ENCODE peak calls at places on chromosomes 5 and 9, in four cellular contexts. X, S, B and Q are unnamed samples.

GRCh38 chr9:32545884-32546283 is 6.2 kb upstream of the SMIM27 start:
- DNase-seq in X (no peak), S (no peak), B (no peak), Q (no peak)

GRCh38 chr5:128195316-128195715 is 111.8 kb downstream of the SLC12A2 start:
- DNase-seq in X (no peak), S (no peak), B (no peak), Q (no peak)

GRCh38 chr5:167688331-167688730 is 603.1 kb upstream of the WWC1 start:
- DNase-seq in X (no peak), S (no peak), B (no peak), Q (no peak)

GRCh38 chr5:63125862-63126261 is 547.2 kb downstream of the LRRC70 start:
- DNase-seq in X (no peak), S (peak), B (no peak), Q (no peak)

GRCh38 chr9:26833792-26834191 is 58.8 kb downstream of the CAAP1 start:
- DNase-seq in X (no peak), S (no peak), B (no peak), Q (no peak)

GRCh38 chr5:68376931-68377330 is 161.4 kb downstream of the PIK3R1 start:
- DNase-seq in X (no peak), S (no peak), B (no peak), Q (no peak)

GRCh38 chr9:99732715-99733114 is 89.0 kb upstream of the NR4A3 start:
- DNase-seq in X (no peak), S (no peak), B (no peak), Q (no peak)

GRCh38 chr9:137295313-137296213 is 6.5 kb downstream of the NRARP start:
- DNase-seq in X (no peak), S (no peak), B (no peak), Q (no peak)

GRCh38 chr9:2727966-2728613 is 10.8 kb downstream of the KCNV2 start:
- DNase-seq in X (peak), S (no peak), B (no peak), Q (no peak)

GRCh38 chr9:1219284-1219683 is 169.1 kb downstream of the DMRT2 start:
- DNase-seq in X (no peak), S (no peak), B (no peak), Q (no peak)

GRCh38 chr5:179371681-179372675 is 26.7 kb upstream of the ADAMTS2 start:
- DNase-seq in X (peak), S (no peak), B (no peak), Q (no peak)

GRCh38 chr9:5532301-5532700 is 22.0 kb downstream of the PDCD1LG2 start:
- DNase-seq in X (no peak), S (no peak), B (no peak), Q (no peak)

GRCh38 chr5:52560366-52560765 is 227.3 kb upstream of the ITGA1 start:
- DNase-seq in X (peak), S (peak), B (no peak), Q (no peak)

GRCh38 chr9:16824545-16825041 is 45.9 kb downstream of the BNC2 start:
- DNase-seq in X (peak), S (no peak), B (no peak), Q (no peak)

GRCh38 chr9:133366435-133366834 is 9.4 kb downstream of the SURF4 start:
- DNase-seq in X (no peak), S (no peak), B (no peak), Q (no peak)

GRCh38 chr5:149635394-149635793 is 54.1 kb downstream of the ARHGEF37 start:
- DNase-seq in X (no peak), S (no peak), B (no peak), Q (no peak)

GRCh38 chr9:81530407-81530810 is 158.9 kb downstream of the TLE1 start:
- DNase-seq in X (no peak), S (no peak), B (no peak), Q (no peak)

GRCh38 chr9:69627301-69627700 is 44.9 kb downstream of the APBA1 start:
- DNase-seq in X (no peak), S (no peak), B (no peak), Q (no peak)

GRCh38 chr5:145825751-145826180 is 9.4 kb downstream of the PRELID2 start:
- DNase-seq in X (peak), S (peak), B (no peak), Q (no peak)

GRCh38 chr5:180283026-180283615 is 8.8 kb downstream of the MAPK9 start:
- DNase-seq in X (no peak), S (no peak), B (no peak), Q (no peak)